ENCODE peak calls at places on chromosomes 13 and 19, in six cellular contexts. G, I, B, E, H and Y are unnamed samples.

GRCh38 chr13:48220592-48221300 is 12.3 kb upstream of the ITM2B start:
- DNase-seq in G (no peak), I (no peak), B (no peak), E (no peak), H (no peak), Y (no peak)

GRCh38 chr13:23871616-23872220 is 17.5 kb downstream of the MIPEP start:
- DNase-seq in G (peak), I (no peak), B (no peak), E (no peak), H (no peak), Y (peak)

GRCh38 chr19:41263042-41263849 is 926 bp upstream of the HNRNPUL1 start:
- DNase-seq in G (peak), I (peak), B (peak), E (peak), H (peak), Y (peak)

GRCh38 chr19:21588202-21588601 is 82.8 kb downstream of the ZNF429 start:
- DNase-seq in G (no peak), I (no peak), B (no peak), E (no peak), H (no peak), Y (no peak)

GRCh38 chr13:97139704-97140103 is 82.4 kb upstream of the MBNL2 start:
- DNase-seq in G (no peak), I (no peak), B (no peak), E (no peak), H (no peak), Y (no peak)

GRCh38 chr19:2537544-2537943 is 61.6 kb downstream of the GADD45B start:
- DNase-seq in G (no peak), I (no peak), B (no peak), E (no peak), H (no peak), Y (no peak)

GRCh38 chr13:77751513-77752456 is 54.3 kb downstream of the SLAIN1 start:
- DNase-seq in G (peak), I (peak), B (peak), E (peak), H (peak), Y (peak)

GRCh38 chr13:28494861-28495585 is at the start of gene FLT1:
- DNase-seq in G (no peak), I (peak), B (peak), E (peak), H (no peak), Y (no peak)

GRCh38 chr13:30334663-30335386 is 27.5 kb upstream of the KATNAL1 start:
- DNase-seq in G (no peak), I (peak), B (peak), E (peak), H (no peak), Y (peak)